ENCODE peak calls at places on chromosomes 6 and 20, in ten cellular contexts. D, K, Y, T, H, R, E, O, J and P are unnamed samples.

GRCh38 chr6:122831511-122831910 is 42.5 kb downstream of the SMPDL3A start:
- DNase-seq in D (no peak), K (no peak), Y (no peak), T (no peak), H (no peak), R (no peak), E (no peak), O (no peak), J (no peak), P (no peak)

GRCh38 chr20:50456452-50457324 is 53.5 kb upstream of the PTPN1 start:
- DNase-seq in D (no peak), K (no peak), Y (no peak), T (no peak), H (no peak), R (no peak), E (no peak), O (no peak), J (no peak), P (no peak)

GRCh38 chr6:169589699-169590257 is 112.1 kb downstream of the WDR27 start:
- DNase-seq in D (no peak), K (no peak), Y (no peak), T (no peak), H (no peak), R (no peak), E (no peak), O (peak), J (peak), P (no peak)

GRCh38 chr6:150334790-150335783 is 33.7 kb upstream of the IYD start:
- DNase-seq in D (peak), K (peak), Y (no peak), T (peak), H (no peak), R (no peak), E (no peak), O (peak), J (peak), P (peak)

GRCh38 chr6:90121982-90122381 is 174.7 kb downstream of the BACH2 start:
- DNase-seq in D (no peak), K (no peak), Y (no peak), T (no peak), H (no peak), R (no peak), E (no peak), O (no peak), J (no peak), P (no peak)

GRCh38 chr6:166625356-166625755 is 1.7 kb downstream of the RPS6KA2 start:
- DNase-seq in D (peak), K (no peak), Y (no peak), T (no peak), H (no peak), R (no peak), E (no peak), O (peak), J (no peak), P (no peak)

GRCh38 chr6:71250050-71250689 is 38.4 kb upstream of the OGFRL1 start:
- DNase-seq in D (no peak), K (no peak), Y (no peak), T (no peak), H (no peak), R (no peak), E (no peak), O (peak), J (no peak), P (no peak)

GRCh38 chr6:72382602-72383529 is 239.0 kb upstream of the KCNQ5 start:
- DNase-seq in D (no peak), K (no peak), Y (no peak), T (no peak), H (no peak), R (no peak), E (no peak), O (no peak), J (no peak), P (no peak)

GRCh38 chr6:88870728-88871330 is 92.6 kb downstream of the RNGTT start:
- DNase-seq in D (peak), K (peak), Y (no peak), T (no peak), H (no peak), R (peak), E (no peak), O (peak), J (peak), P (no peak)

GRCh38 chr6:18432180-18432579 is 45.0 kb downstream of the RNF144B start:
- DNase-seq in D (no peak), K (no peak), Y (no peak), T (no peak), H (no peak), R (no peak), E (no peak), O (no peak), J (no peak), P (no peak)

GRCh38 chr6:134714113-134714512 is 235.8 kb downstream of the ALDH8A1 start:
- DNase-seq in D (no peak), K (no peak), Y (no peak), T (no peak), H (no peak), R (no peak), E (no peak), O (peak), J (no peak), P (no peak)

GRCh38 chr6:134719850-134720249 is 230.1 kb downstream of the ALDH8A1 start:
- DNase-seq in D (no peak), K (no peak), Y (no peak), T (no peak), H (no peak), R (no peak), E (no peak), O (no peak), J (no peak), P (no peak)

GRCh38 chr6:134720353-134721094 is 229.4 kb downstream of the ALDH8A1 start:
- DNase-seq in D (no peak), K (no peak), Y (no peak), T (no peak), H (no peak), R (no peak), E (no peak), O (peak), J (no peak), P (no peak)

DNA sequence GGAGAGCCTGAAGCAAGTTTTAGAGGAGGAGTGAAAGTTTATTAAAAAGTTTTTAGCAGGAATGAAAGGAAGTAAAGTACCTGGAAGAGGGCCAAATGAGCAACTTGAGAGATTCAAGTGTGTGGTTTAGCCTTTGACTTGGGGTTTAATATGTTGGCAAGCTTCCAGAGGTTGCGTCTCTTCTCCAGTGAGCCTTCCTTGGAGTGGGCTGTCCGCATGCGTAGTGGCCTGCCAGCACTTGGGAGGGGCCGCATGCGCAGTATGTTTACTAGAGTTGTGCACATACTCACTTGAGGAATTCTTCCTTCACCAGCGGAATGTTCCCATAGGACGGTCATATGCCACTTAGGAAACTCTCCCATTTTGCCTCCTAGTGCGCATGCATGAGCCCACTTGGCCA is 235.2 kb downstream of the ALDH8A1 start:
- DNase-seq in D (peak), K (no peak), Y (peak), T (no peak), H (no peak), R (no peak), E (peak), O (peak), J (no peak), P (peak)
- H3K4me3 ChIP-seq in D (no peak), K (no peak), Y (no peak), T (no peak), H (no peak), R (no peak), E (no peak), O (no peak), J (no peak), P (no peak)

GRCh38 chr6:156612361-156612760 is 164.8 kb upstream of the ARID1B start:
- DNase-seq in D (no peak), K (no peak), Y (no peak), T (no peak), H (no peak), R (no peak), E (no peak), O (no peak), J (no peak), P (no peak)
- H3K4me3 ChIP-seq in D (no peak), K (no peak), Y (no peak), T (no peak), H (no peak), R (no peak), E (no peak), O (no peak), J (no peak), P (no peak)

GRCh38 chr6:158627168-158627939 is 17.2 kb downstream of the DYNLT1 start:
- DNase-seq in D (no peak), K (no peak), Y (no peak), T (no peak), H (no peak), R (peak), E (peak), O (no peak), J (no peak), P (no peak)

GRCh38 chr6:158625881-158626305 is 18.6 kb downstream of the DYNLT1 start:
- DNase-seq in D (no peak), K (no peak), Y (no peak), T (no peak), H (peak), R (no peak), E (peak), O (no peak), J (no peak), P (no peak)

GRCh38 chr6:158626360-158627167 is 18.0 kb downstream of the DYNLT1 start:
- DNase-seq in D (no peak), K (no peak), Y (no peak), T (no peak), H (no peak), R (no peak), E (peak), O (no peak), J (no peak), P (no peak)

GRCh38 chr6:158622545-158623190 is 21.9 kb downstream of the DYNLT1 start:
- DNase-seq in D (no peak), K (no peak), Y (no peak), T (no peak), H (no peak), R (no peak), E (peak), O (no peak), J (no peak), P (no peak)

DNA sequence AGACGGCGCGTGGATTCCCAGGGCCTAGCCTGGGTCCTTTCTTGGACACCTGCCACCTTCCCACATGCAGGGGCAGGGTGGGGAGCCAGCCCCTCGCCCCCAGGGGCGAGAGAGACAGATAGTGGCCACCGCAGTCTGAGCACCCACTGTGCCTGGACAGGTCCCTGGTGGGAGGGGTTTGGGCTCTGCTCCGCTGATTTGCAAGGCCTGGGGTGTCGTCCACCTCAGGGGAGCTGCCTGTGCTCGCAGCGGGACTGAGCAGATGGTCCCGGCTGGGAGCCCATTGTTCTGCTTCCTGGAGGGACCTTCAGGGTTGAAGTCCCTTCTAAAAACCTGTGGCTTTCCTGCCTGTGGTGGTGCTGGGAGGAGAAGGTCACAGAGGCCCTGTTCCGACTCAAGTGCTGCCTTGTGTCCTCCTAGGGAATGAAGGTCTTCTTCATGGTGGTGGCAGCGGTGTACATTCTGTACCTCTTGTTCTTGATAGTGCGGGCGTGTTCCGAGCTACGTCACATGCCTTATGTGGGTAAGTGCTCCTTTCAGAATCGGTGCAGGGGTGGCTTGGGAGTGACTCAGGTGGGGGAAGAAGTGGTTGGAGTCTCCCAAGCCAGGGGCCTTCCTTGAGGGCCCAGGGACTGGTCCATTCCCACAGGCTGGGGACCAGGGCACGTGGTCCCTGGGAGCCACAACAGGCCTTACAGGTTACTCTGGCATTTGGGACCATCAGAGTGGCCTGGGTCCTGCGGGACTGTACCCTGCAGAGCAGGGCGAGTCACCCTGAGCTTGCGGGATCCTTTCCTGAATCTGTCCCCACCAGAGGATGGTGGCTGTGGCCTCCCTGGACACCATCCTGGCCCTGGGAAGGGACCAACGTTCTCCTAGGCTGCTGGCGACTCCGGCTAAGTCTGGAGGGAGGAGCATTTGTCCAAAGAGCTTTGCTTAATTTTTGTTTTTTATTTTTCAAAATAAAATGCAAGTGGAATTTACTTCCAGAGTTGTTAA is 19.6 kb downstream of the DYNLT1 start:
- DNase-seq in D (no peak), K (no peak), Y (no peak), T (no peak), H (no peak), R (no peak), E (peak), O (no peak), J (no peak), P (no peak)
- H3K4me3 ChIP-seq in D (no peak), K (no peak), Y (no peak), T (no peak), H (no peak), R (no peak), E (no peak), O (no peak), J (no peak), P (no peak)

GRCh38 chr6:50714487-50715379 is 1.4 kb downstream of the TFAP2D start:
- DNase-seq in D (no peak), K (no peak), Y (no peak), T (no peak), H (no peak), R (no peak), E (no peak), O (no peak), J (no peak), P (no peak)
- H3K4me3 ChIP-seq in D (peak), K (no peak), Y (no peak), T (no peak), H (no peak), R (no peak), E (no peak), O (no peak), J (no peak), P (no peak)

DNA sequence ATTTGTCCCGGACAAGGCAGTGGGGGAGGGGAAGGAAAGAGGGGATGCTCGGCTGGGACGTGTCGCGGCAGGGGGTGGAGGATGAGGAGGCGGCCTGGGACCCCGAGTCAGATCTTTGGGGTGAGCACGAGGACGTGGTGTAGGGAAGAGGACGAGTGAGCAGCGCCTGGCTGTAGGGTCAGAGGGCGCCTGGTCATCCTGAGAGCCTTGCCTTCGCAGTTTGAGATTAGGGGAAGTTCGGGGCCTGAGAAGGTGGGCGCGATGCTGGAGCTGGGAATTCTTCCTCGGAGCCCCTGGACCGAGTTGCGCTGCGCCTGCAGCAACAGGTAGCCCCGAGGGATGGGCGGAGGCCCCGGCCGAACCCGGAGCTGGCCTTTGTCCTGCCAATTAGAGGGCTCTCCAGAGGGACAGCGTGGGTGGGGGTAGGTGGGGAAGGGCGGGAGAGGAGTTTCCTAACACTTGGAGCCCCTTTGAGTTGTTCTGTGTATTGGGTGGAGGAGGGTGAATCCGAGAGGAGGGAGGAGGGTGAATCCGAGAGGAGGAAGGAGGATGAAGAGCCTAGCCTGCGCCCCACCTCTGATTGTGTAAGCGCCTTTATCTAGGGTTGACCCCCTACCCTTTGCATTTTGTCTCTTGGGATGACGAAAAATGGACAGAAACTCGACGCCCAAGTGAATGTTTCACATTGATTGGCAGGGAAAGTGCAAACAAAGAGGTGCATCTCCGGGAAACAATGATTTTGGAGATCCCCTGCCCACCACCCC is 72.1 kb downstream of the SOX4 start:
- DNase-seq in D (no peak), K (no peak), Y (no peak), T (no peak), H (no peak), R (no peak), E (peak), O (peak), J (no peak), P (no peak)
- H3K4me3 ChIP-seq in D (peak), K (no peak), Y (peak), T (peak), H (peak), R (no peak), E (peak), O (peak), J (no peak), P (peak)

DNA sequence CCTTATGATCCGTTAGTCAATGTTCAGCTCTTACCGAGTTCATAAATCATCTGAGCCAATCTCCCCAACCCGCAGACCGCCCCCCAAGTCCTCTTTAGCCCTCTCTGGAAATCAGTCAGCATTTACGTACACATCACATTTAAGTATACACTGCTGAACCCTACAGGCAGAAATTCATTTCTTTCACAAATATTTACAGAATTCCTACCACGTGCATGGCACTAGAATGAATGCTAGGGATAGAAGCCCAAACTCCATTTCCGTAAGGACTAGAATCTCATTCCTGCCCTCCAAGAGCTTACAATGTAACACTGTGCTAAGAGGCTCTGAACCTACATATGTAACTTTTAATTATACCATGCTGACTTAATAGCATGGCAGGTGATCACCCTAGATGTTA is 1.8 kb downstream of the OSER1 start:
- DNase-seq in D (no peak), K (no peak), Y (no peak), T (no peak), H (no peak), R (no peak), E (no peak), O (no peak), J (no peak), P (no peak)
- H3K4me3 ChIP-seq in D (peak), K (no peak), Y (peak), T (peak), H (peak), R (no peak), E (peak), O (no peak), J (peak), P (peak)

GRCh38 chr6:37139223-37139962 is 30.6 kb upstream of the PIM1 start:
- DNase-seq in D (no peak), K (no peak), Y (no peak), T (no peak), H (no peak), R (no peak), E (no peak), O (no peak), J (no peak), P (peak)

GRCh38 chr6:37136821-37137200 is 33.1 kb upstream of the PIM1 start:
- DNase-seq in D (no peak), K (no peak), Y (no peak), T (no peak), H (no peak), R (no peak), E (no peak), O (no peak), J (no peak), P (no peak)

GRCh38 chr6:37135835-37136694 is 33.9 kb upstream of the PIM1 start:
- DNase-seq in D (no peak), K (no peak), Y (no peak), T (no peak), H (no peak), R (no peak), E (no peak), O (peak), J (no peak), P (peak)

GRCh38 chr6:37137201-37137880 is 32.6 kb upstream of the PIM1 start:
- DNase-seq in D (no peak), K (no peak), Y (no peak), T (no peak), H (no peak), R (peak), E (no peak), O (peak), J (peak), P (peak)

GRCh38 chr6:37137881-37138568 is 31.9 kb upstream of the PIM1 start:
- DNase-seq in D (no peak), K (no peak), Y (no peak), T (no peak), H (no peak), R (no peak), E (no peak), O (no peak), J (no peak), P (no peak)
- H3K4me3 ChIP-seq in D (no peak), K (no peak), Y (no peak), T (no peak), H (no peak), R (no peak), E (no peak), O (no peak), J (no peak), P (peak)

GRCh38 chr6:31574106-31575061 is 981 bp upstream of the TNF start:
- DNase-seq in D (no peak), K (no peak), Y (no peak), T (no peak), H (no peak), R (peak), E (no peak), O (no peak), J (no peak), P (no peak)
- H3K4me3 ChIP-seq in D (no peak), K (no peak), Y (no peak), T (no peak), H (no peak), R (peak), E (peak), O (no peak), J (peak), P (no peak)